ENCODE peak calls at places on chromosome 17, in five cellular contexts. O is colonic mucosa, H is IMR-90, A is Karpas-422, X is neural progenitor cell. D is an unnamed sample.

GRCh38 chr17:30344283-30345088 is 10.6 kb upstream of the TMIGD1 start:
- DNase-seq in O (peak; percentile 82), H (peak; percentile 59), X (no peak), A (no peak), D (no peak)

GRCh38 chr17:67675481-67675880 is 42.3 kb upstream of the NOL11 start:
- DNase-seq in A (no peak), H (no peak), O (no peak), X (no peak), D (no peak)

GRCh38 chr17:35808240-35808961 is 883 bp upstream of the TAF15 start:
- DNase-seq in H (no peak), O (no peak), X (no peak), A (no peak), D (peak; percentile 56)

GRCh38 chr17:4934173-4934979 is 2.3 kb downstream of the GP1BA start:
- DNase-seq in H (peak; percentile 38), X (no peak), A (no peak), O (no peak), D (peak; percentile 86)

GRCh38 chr17:80868022-80868609 is 123.5 kb upstream of the CHMP6 start:
- DNase-seq in X (no peak), H (no peak), O (no peak), A (peak; percentile 85), D (no peak)

GRCh38 chr17:27513849-27514248 is 57.6 kb downstream of the KSR1 start:
- DNase-seq in X (peak; percentile 57), H (no peak), A (no peak), O (no peak), D (no peak)

GRCh38 chr17:19718613-19719364 is 2.4 kb upstream of the SLC47A2 start:
- DNase-seq in O (peak; percentile 16), X (no peak), H (no peak), A (peak; percentile 76), D (peak; percentile 86)

GRCh38 chr17:4968166-4968915 is 724 bp upstream of the SPAG7 start:
- DNase-seq in O (no peak), A (no peak), H (no peak), X (peak; percentile 90), D (peak; percentile 83)

GRCh38 chr17:81904600-81905423 is 2.8 kb downstream of the NPB start:
- DNase-seq in X (no peak), O (no peak), H (no peak), A (no peak), D (no peak)

GRCh38 chr17:65297384-65297783 is 160.2 kb downstream of the RGS9 start:
- DNase-seq in A (no peak), H (no peak), O (no peak), X (no peak), D (no peak)

GRCh38 chr17:49784636-49785035 is 3.8 kb upstream of the KAT7 start:
- DNase-seq in X (no peak), O (no peak), H (no peak), A (no peak), D (no peak)

GRCh38 chr17:79952265-79952877 is 83.3 kb downstream of the TBC1D16 start:
- DNase-seq in O (no peak), H (no peak), A (no peak), X (no peak), D (no peak)

GRCh38 chr17:55402374-55402773 is 19.3 kb downstream of the MMD start:
- DNase-seq in H (peak; percentile 6), X (no peak), A (no peak), O (no peak), D (no peak)

GRCh38 chr17:15744885-15745284 is 12.8 kb downstream of the TBC1D26 start:
- DNase-seq in O (no peak), A (no peak), X (no peak), H (no peak), D (peak; percentile 57)

GRCh38 chr17:39486242-39486641 is 25.0 kb downstream of the CDK12 start:
- DNase-seq in X (no peak), O (no peak), H (peak; percentile 77), A (no peak), D (no peak)

GRCh38 chr17:36939059-36939943 is 2.0 kb downstream of the LHX1 start:
- DNase-seq in H (no peak), A (no peak), O (no peak), X (peak; percentile 45), D (peak; percentile 75)
- H3K9ac ChIP-seq in H (no peak overlapping the region), A (no peak overlapping the region), O (no peak overlapping the region), X (no peak overlapping the region), D (peak overlapping the region; percentile 71)

DNA sequence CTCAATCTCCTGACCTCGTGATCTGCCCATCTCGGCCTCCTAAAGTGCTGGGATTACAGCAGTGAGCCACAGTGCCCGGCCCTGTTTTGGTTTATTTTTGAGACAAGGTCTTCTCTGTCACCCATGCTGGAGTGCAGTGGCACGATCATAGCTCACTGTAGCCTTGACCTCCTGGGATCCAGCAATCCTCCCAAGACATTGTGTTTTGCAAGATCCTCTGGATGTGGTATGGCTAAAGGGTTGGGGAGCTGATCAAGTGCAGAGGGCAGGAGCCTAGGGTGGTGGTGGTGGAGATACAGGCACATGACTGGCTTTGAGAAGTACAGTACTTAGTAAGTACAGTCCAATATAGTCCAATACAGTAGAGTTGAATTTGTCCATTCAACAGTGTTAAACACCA is 16.6 kb upstream of the TNS4 start:
- DNase-seq in H (no peak), X (no peak), O (no peak), A (no peak), D (no peak)
- H3K9ac ChIP-seq in H (no peak overlapping the region), X (no peak overlapping the region), O (no peak overlapping the region), A (no peak overlapping the region), D (no peak overlapping the region)

GRCh38 chr17:41653421-41654133 is 29.2 kb upstream of the KRT17 start:
- DNase-seq in O (no peak), X (no peak), A (no peak), H (no peak), D (no peak)
- H3K9ac ChIP-seq in O (peak overlapping the region; percentile 51), X (no peak overlapping the region), A (no peak overlapping the region), H (no peak overlapping the region), D (no peak overlapping the region)

GRCh38 chr17:43483674-43484551 is at the start of gene DHX8:
- DNase-seq in A (peak; percentile 99), X (peak; percentile 98), H (peak; percentile 99), O (peak; percentile 97), D (peak; percentile 100)

GRCh38 chr17:43479948-43480347 is 3.8 kb upstream of the DHX8 start:
- DNase-seq in A (no peak), X (no peak), O (no peak), H (no peak), D (no peak)

GRCh38 chr17:43477832-43478634 is 5.7 kb upstream of the DHX8 start:
- DNase-seq in A (no peak), X (no peak), H (no peak), O (no peak), D (peak; percentile 47)

DNA sequence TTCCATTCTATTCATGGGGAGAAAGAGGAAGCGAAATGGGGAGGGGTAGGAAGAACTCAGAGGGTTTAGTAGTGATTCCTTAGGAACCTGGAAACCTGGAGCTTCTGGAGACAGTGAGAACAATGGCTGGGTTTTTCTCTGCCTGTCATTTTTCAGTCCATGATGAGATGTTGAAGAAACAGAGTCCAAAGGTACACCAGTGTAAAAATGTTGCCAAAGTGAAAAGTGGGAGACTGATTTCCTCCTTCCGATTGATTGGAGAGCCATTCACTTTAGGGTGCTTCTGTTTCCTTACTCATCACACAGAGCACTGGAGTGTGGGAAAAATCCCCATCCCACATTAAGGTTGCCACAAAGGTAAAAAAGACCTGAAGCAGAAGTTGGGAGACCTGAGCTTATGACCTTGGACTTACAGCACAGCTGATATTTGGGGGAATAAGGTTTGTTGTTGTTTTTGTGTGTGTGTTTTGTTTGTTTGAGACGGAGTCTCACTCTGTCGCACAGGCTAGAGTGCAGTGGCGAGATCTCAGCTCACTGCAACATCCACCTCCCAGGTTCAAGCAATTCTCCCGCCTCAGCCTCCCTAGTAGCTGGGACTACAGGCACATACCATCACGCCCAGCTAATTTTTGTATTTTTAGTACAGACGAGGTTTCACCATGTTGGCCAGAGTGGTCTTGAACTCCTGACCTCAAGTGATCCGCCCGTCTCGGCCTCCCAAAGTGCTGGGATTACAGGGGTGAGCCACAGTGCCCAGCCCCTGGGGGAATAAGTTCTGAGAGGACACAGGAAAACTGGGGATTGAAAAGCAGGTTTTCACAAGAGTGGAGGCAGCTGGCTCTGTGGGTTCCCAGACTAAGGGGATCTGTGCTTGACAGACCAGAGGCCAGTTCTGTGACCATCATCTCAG is 1.4 kb upstream of the DHX8 start:
- DNase-seq in O (no peak), X (no peak), H (no peak), A (peak; percentile 36), D (peak; percentile 36)
- H3K9ac ChIP-seq in O (no peak overlapping the region), X (no peak overlapping the region), H (no peak overlapping the region), A (no peak overlapping the region), D (no peak overlapping the region)

GRCh38 chr17:77418609-77419008 is 277.8 kb downstream of the SEC14L1 start:
- DNase-seq in O (no peak), H (no peak), X (no peak), A (no peak), D (no peak)
- H3K9ac ChIP-seq in O (no peak overlapping the region), H (no peak overlapping the region), X (no peak overlapping the region), A (no peak overlapping the region), D (no peak overlapping the region)

DNA sequence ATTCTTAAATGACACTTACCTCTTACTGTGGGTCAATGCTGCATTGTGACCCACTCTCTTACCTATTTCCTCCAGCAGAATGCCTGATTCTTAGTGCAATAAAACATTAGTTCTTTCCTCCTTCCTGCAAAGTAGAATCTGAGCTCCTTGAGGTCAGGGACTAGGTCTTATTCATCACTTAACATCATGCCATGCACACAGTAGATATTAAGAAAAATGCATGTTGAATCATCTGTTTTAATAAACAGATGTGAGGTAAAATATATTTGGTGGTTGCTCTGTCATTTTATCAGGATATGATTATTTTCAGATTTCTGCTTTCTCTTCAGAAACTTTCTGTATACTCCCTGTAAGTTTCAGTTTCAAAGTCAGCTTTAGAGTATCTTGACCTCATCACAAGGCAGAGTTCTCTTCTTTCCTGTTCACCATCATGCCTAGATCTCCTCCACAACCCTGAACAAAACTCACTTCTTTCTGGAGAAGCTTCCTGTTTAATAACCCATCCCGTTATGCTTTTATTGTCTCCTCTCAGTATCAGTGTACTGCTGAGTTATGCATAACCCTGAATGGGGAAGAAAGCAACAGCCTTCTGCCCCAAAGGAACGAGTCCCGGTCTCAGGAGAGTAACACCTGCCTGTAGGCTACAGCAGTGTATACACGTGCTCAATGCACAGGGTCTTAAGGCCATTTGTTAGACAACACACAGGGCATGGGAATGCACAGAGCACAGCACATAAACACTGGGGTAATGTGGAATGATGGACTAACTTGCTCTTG is 30.3 kb upstream of the SUPT4H1 start:
- DNase-seq in O (no peak), A (no peak), H (no peak), X (no peak), D (no peak)
- H3K9ac ChIP-seq in O (no peak overlapping the region), A (peak overlapping the region; percentile 28), H (no peak overlapping the region), X (no peak overlapping the region), D (no peak overlapping the region)